ENCODE peak calls at places on chromosomes 16 and 17, in seven cellular contexts. K is psoas muscle, W is A172, S is colonic mucosa, L is GM23248, H is DND-41, P is A549. X is an unnamed sample.

GRCh38 chr17:45225964-45226530 is 4.4 kb downstream of the FMNL1 start:
- DNase-seq in K (peak), W (peak), S (peak), L (no peak), H (peak), P (no peak), X (no peak)

GRCh38 chr17:47801906-47802305 is 19.7 kb downstream of the OSBPL7 start:
- DNase-seq in K (no peak), W (no peak), S (no peak), L (no peak), H (no peak), P (no peak), X (no peak)

GRCh38 chr16:626787-627457 is 3.9 kb upstream of the WFIKKN1 start:
- DNase-seq in K (peak), W (peak), S (no peak), L (peak), H (no peak), P (peak), X (peak)

GRCh38 chr17:79504181-79504605 is 106.7 kb downstream of the RBFOX3 start:
- DNase-seq in K (no peak), W (no peak), S (no peak), L (no peak), H (no peak), P (no peak), X (no peak)

GRCh38 chr16:59543641-59544040 is 809.5 kb upstream of the GOT2 start:
- DNase-seq in K (no peak), W (no peak), S (no peak), L (peak), H (no peak), P (no peak), X (peak)

GRCh38 chr17:34254651-34255380 is at the start of gene CCL2:
- DNase-seq in K (peak), W (peak), S (peak), L (peak), H (no peak), P (peak), X (no peak)

GRCh38 chr17:31414590-31414918 is 23.1 kb downstream of the RAB11FIP4 start:
- DNase-seq in K (no peak), W (no peak), S (no peak), L (no peak), H (no peak), P (no peak), X (no peak)

GRCh38 chr17:73474370-73474988 is 162.7 kb upstream of the CDC42EP4 start:
- DNase-seq in K (peak), W (peak), S (peak), L (peak), H (peak), P (peak), X (no peak)

GRCh38 chr17:29595107-29595942 is 2.4 kb downstream of the ANKRD13B start:
- DNase-seq in K (no peak), W (no peak), S (no peak), L (peak), H (no peak), P (no peak), X (no peak)

GRCh38 chr17:56884483-56885144 is 29.2 kb downstream of the TRIM25 start:
- DNase-seq in K (no peak), W (no peak), S (peak), L (no peak), H (no peak), P (no peak), X (no peak)

GRCh38 chr16:89711601-89712475 is 8.9 kb downstream of the VPS9D1 start:
- DNase-seq in K (no peak), W (no peak), S (peak), L (peak), H (peak), P (peak), X (no peak)

GRCh38 chr17:59963738-59964454 is 644 bp downstream of the RNFT1 start:
- DNase-seq in K (peak), W (peak), S (peak), L (peak), H (peak), P (peak), X (peak)

GRCh38 chr17:50684612-50685333 is 22.9 kb downstream of the ANKRD40 start:
- DNase-seq in K (no peak), W (no peak), S (peak), L (no peak), H (no peak), P (no peak), X (no peak)

GRCh38 chr17:79831367-79832210 is 7.7 kb downstream of the CBX4 start:
- DNase-seq in K (peak), W (peak), S (peak), L (no peak), H (no peak), P (no peak), X (no peak)

GRCh38 chr17:76449126-76449525 is 3.8 kb downstream of the UBE2O start:
- DNase-seq in K (no peak), W (no peak), S (no peak), L (no peak), H (no peak), P (no peak), X (no peak)

GRCh38 chr17:46841561-46842379 is 9.6 kb upstream of the WNT9B start:
- DNase-seq in K (no peak), W (no peak), S (no peak), L (peak), H (no peak), P (peak), X (no peak)

GRCh38 chr17:61447358-61447757 is 4.9 kb upstream of the TBX4 start:
- DNase-seq in K (no peak), W (no peak), S (no peak), L (no peak), H (no peak), P (no peak), X (no peak)

GRCh38 chr17:79646721-79647455 is 36.0 kb upstream of the RBFOX3 start:
- DNase-seq in K (no peak), W (no peak), S (no peak), L (no peak), H (no peak), P (no peak), X (no peak)

GRCh38 chr16:50505714-50506542 is 42.3 kb upstream of the NKD1 start:
- DNase-seq in K (no peak), W (no peak), S (no peak), L (no peak), H (no peak), P (no peak), X (no peak)

GRCh38 chr17:19284005-19284959 is 47.1 kb downstream of the EPN2 start:
- DNase-seq in K (no peak), W (no peak), S (no peak), L (no peak), H (no peak), P (no peak), X (no peak)

GRCh38 chr17:41593306-41594095 is 6.8 kb upstream of the KRT14 start:
- DNase-seq in K (no peak), W (no peak), S (no peak), L (no peak), H (no peak), P (no peak), X (no peak)

GRCh38 chr17:40516581-40517285 is 15.3 kb upstream of the TNS4 start:
- DNase-seq in K (no peak), W (peak), S (peak), L (peak), H (peak), P (peak), X (no peak)

GRCh38 chr17:81599719-81600486 is 37.0 kb downstream of the NPLOC4 start:
- DNase-seq in K (no peak), W (no peak), S (no peak), L (peak), H (no peak), P (no peak), X (no peak)

GRCh38 chr17:77364941-77365583 is 224.3 kb downstream of the SEC14L1 start:
- DNase-seq in K (no peak), W (no peak), S (no peak), L (no peak), H (no peak), P (no peak), X (no peak)

GRCh38 chr16:399278-400019 is 2.2 kb upstream of the DECR2 start:
- DNase-seq in K (no peak), W (no peak), S (no peak), L (no peak), H (no peak), P (no peak), X (no peak)

X was measured in HS-27A.